ENCODE peak calls at places on chromosomes 1 and 21, in five cellular contexts. Q is kidney, T is GM12865, N is sigmoid colon, E is fibroblast of pulmonary artery. V is an unnamed sample.

GRCh38 chr21:31173881-31174555 is 135.7 kb upstream of the KRTAP19-8 start:
- DNase-seq in Q (no peak), T (no peak), N (no peak), E (no peak), V (no peak)

GRCh38 chr1:159282118-159282517 is 20.0 kb upstream of the FCER1A start:
- DNase-seq in Q (no peak), T (no peak), N (no peak), E (peak), V (no peak)

GRCh38 chr1:114126696-114127095 is 27.0 kb downstream of the SYT6 start:
- DNase-seq in Q (no peak), T (peak), N (peak), E (no peak), V (no peak)

GRCh38 chr1:154983776-154984466 is 777 bp downstream of the FLAD1 start:
- DNase-seq in Q (peak), T (no peak), N (peak), E (no peak), V (no peak)

GRCh38 chr1:212607206-212607923 is 1.2 kb upstream of the ATF3 start:
- DNase-seq in Q (peak), T (peak), N (peak), E (no peak), V (peak)

GRCh38 chr1:182389619-182390047 is 2.0 kb downstream of the GLUL start:
- DNase-seq in Q (no peak), T (peak), N (peak), E (no peak), V (no peak)

GRCh38 chr1:155379180-155379876 is 58.6 kb downstream of the RUSC1 start:
- DNase-seq in Q (no peak), T (no peak), N (no peak), E (peak), V (no peak)

GRCh38 chr21:27134513-27134912 is 167.6 kb upstream of the ADAMTS5 start:
- DNase-seq in Q (no peak), T (no peak), N (no peak), E (peak), V (no peak)

GRCh38 chr1:6083801-6084467 is 38.2 kb downstream of the KCNAB2 start:
- DNase-seq in Q (no peak), T (no peak), N (no peak), E (peak), V (no peak)

GRCh38 chr21:46063227-46063626 is 34.7 kb upstream of the COL6A2 start:
- DNase-seq in Q (peak), T (peak), N (peak), E (peak), V (no peak)

GRCh38 chr1:68916227-68916853 is 419.5 kb upstream of the DEPDC1 start:
- DNase-seq in Q (no peak), T (no peak), N (no peak), E (peak), V (no peak)

GRCh38 chr1:161032409-161032808 is 6.4 kb downstream of the TSTD1 start:
- DNase-seq in Q (no peak), T (no peak), N (no peak), E (peak), V (no peak)

GRCh38 chr1:201260648-201261311 is 22.5 kb upstream of the PKP1 start:
- DNase-seq in Q (no peak), T (no peak), N (no peak), E (no peak), V (no peak)
- TF ChIP-seq CTCF in Q (no peak), T (no peak), N (no peak), E (no peak), V (no peak)

GRCh38 chr1:58346076-58346435 is 200.5 kb downstream of the OMA1 start:
- DNase-seq in Q (no peak), T (no peak), N (no peak), E (no peak), V (no peak)

GRCh38 chr1:58340156-58340555 is 206.4 kb downstream of the OMA1 start:
- DNase-seq in Q (no peak), T (no peak), N (no peak), E (no peak), V (no peak)

DNA sequence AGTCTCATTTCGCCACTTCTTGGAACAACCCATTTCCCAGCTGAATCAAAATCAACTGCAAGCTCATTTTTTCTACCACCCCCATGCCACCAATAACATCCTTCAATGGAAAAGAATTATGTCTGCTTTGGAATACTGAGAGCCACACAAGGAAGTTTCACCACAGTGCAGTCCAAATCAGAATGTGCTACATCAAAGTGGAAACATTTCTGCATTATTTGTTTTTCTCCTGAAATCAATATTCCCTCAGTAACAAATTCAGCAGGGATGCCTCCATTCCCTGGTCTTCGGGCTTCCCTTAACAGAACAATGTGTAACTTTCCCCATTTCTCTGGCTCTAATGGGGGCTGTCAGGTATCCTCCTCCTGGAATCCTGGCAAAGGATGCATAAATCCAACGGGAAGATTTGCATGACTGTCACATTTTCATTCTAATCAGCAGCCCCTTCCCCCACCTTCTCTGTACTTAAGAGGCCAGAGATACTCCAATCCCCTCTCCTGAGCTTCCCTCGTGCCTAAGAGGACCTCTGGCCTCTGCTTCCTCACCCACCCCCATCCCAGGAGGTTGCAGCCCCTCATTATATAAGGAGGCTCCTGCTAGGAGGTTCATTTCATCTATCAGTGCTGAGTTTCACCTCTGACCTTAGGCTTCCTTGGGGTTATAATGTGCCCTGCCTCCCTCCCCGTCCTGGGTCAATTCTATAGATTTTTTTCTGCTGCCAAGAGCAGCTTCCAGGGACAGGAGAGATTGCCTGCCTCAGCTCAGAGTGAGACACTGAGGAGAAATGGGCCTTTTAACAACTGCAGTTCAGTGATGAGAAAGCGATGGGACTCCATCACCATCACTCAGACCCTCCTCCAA is 201.1 kb downstream of the OMA1 start:
- DNase-seq in Q (no peak), T (no peak), N (no peak), E (no peak), V (no peak)
- H3K4me3 ChIP-seq in Q (no peak), T (no peak), N (no peak), E (no peak), V (no peak)

GRCh38 chr1:14521602-14522001 is 76.9 kb upstream of the KAZN start:
- DNase-seq in Q (no peak), T (peak), N (no peak), E (peak), V (peak)
- TF ChIP-seq CTCF in Q (no peak), T (no peak), N (no peak), E (no peak), V (no peak)

GRCh38 chr1:167500283-167500860 is 18.0 kb downstream of the CD247 start:
- DNase-seq in Q (no peak), T (peak), N (no peak), E (no peak), V (no peak)

GRCh38 chr1:167502719-167503452 is 15.4 kb downstream of the CD247 start:
- DNase-seq in Q (no peak), T (no peak), N (no peak), E (no peak), V (no peak)

GRCh38 chr1:167501513-167502191 is 16.7 kb downstream of the CD247 start:
- DNase-seq in Q (no peak), T (no peak), N (peak), E (no peak), V (no peak)

GRCh38 chr1:167502192-167502551 is 16.2 kb downstream of the CD247 start:
- DNase-seq in Q (no peak), T (no peak), N (no peak), E (no peak), V (no peak)

GRCh38 chr1:167503626-167504458 is 14.5 kb downstream of the CD247 start:
- DNase-seq in Q (no peak), T (no peak), N (no peak), E (no peak), V (no peak)
- H3K4me3 ChIP-seq in Q (no peak), T (no peak), N (no peak), E (no peak), V (no peak)

GRCh38 chr1:119008483-119009299 is 20.5 kb upstream of the TBX15 start:
- DNase-seq in Q (no peak), T (peak), N (no peak), E (peak), V (no peak)

GRCh38 chr1:119006406-119007279 is 18.5 kb upstream of the TBX15 start:
- DNase-seq in Q (no peak), T (no peak), N (no peak), E (no peak), V (no peak)

GRCh38 chr1:119007343-119007671 is 19.2 kb upstream of the TBX15 start:
- DNase-seq in Q (no peak), T (no peak), N (no peak), E (no peak), V (no peak)

GRCh38 chr1:119009300-119009660 is 21.1 kb upstream of the TBX15 start:
- DNase-seq in Q (no peak), T (no peak), N (no peak), E (no peak), V (no peak)

DNA sequence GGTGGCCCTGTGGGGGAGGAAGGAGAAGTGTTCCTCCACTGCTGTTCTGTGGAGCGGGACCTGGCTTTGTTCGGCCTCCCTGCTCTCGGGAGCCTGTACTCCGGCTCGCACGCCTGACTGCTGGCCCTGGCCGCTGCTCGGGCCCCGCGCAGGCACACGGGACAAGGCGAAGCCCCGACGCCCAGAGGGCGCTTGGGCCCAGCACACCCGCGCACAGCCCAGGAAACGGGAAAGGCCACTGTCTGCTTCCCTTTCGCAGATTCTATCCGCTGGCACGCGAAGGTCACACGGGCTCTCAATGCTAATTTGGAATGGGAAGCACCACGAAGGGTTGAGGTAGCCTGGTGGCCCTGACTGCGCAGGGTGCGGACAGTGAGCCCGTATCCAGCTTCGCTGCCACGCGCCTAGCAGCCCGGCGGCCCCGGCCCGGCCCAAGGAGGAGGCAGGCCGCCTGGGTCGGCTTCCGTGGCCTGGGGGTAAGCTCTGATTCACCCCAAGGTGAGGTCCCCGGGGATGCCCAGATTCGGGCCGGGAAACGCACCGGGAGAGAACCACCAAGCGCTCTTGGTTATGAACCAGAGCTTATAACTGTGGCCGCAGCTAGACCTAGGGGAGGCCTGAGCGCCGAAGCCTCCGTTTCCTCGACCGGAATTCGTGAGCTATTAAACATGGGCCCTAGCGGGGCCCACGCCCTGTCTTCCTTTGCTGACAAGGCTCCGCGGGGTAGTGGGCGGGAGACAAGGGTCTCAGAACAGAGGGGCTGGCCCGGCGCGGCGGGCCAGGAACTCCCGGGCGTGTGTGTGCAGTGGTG is 19.7 kb upstream of the TBX15 start:
- DNase-seq in Q (no peak), T (no peak), N (no peak), E (no peak), V (no peak)
- TF ChIP-seq CTCF in Q (no peak), T (no peak), N (no peak), E (no peak), V (no peak)

DNA sequence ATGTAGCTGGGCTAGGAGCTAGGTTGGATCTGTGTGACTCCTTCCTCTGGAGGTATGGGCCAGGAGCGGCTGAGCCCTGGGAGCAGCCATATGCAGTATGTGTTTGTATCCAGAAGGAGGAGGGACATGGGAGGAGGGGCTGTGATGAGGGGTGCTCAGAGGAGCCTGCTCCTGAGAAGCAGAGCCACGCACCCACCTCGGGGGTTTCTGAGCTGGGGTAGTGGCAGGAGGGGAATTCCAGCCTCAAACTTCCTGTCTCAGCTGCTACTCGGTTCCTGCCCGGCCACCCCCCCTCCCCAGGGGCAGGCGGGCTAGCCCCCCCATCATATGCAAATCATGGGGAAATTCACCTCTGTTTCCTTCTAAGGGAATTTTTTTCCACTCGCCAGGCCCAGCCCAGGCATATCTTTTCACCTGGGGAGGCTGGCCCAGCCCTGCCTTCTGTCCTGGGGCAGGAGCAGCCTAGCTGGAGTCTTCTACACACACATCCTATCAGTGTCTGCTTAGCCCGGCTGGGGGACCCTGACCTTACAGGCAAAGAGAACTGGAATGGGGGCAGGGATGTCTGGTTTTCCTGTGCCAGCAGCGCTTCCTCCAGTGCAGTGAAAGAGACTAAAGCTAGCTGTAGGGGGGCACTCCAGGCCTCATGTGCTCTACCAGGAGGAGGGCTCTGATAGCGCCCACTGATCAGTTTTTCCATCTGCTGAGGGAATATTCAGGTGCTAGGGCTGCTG is 3.0 kb downstream of the ZC3H12A start:
- DNase-seq in Q (peak), T (peak), N (no peak), E (peak), V (peak)
- H3K4me3 ChIP-seq in Q (peak), T (peak), N (peak), E (peak), V (peak)

GRCh38 chr1:220516014-220516721 is 11.8 kb upstream of the MARK1 start:
- DNase-seq in Q (no peak), T (no peak), N (no peak), E (no peak), V (no peak)
- TF ChIP-seq CTCF in Q (no peak), T (no peak), N (no peak), E (no peak), V (no peak)

DNA sequence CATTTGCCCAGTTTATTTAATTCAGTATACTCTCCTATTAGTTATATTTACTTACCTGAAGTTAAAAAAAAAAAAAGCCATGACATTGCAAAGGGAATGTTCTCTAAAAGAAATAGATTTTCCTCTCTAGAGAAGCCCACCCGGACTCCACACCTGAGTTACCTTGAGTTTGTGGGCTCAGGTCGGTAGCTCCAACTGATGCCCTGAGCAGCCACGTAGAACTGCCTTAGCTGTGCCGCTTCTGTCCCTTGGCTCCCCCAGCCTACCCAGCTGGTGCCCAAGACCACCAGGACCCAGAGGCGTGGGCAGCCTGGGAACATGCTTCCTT is 250 bp downstream of the F5 start:
- DNase-seq in Q (no peak), T (no peak), N (no peak), E (no peak), V (no peak)
- H3K4me3 ChIP-seq in Q (peak), T (no peak), N (no peak), E (no peak), V (peak)

DNA sequence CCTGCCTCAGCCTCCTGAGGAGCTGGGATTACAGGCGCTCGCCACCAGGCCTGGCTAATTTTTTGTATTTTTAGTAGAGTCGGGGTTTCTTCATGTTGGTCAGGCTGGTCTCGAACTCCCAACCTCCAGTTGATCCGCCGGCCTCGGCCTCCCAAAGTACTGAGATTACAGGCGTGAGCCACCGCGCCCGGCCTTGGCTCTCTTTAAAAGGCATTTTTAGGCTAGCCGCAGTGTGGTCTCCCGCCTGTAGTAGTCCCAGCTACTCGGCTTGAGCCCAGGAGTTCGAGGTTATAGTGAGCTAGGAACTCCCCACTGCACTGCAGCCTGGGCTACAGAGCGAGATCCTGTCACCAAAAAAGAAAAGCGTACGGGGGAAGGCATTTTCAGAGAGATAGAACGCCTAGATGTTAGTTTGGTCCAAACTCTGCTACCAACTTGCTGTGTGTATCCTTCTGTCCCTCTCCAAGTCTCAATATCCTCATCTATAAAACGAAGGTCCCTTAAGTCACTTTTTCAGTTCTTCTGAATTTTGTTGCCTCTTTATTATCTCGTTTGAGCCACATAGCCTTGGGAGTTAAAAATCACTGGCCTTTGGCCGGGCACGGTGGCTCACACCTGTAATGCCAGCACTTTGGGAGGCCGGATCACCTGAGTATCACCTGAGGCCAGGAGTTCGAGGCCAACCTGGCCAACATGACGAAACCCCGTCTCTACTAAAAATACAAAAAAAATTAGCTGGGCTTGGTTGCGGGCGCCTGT is 734 bp downstream of the MED18 start:
- DNase-seq in Q (peak), T (peak), N (peak), E (peak), V (no peak)
- TF ChIP-seq CTCF in Q (no peak), T (no peak), N (no peak), E (peak), V (no peak)

DNA sequence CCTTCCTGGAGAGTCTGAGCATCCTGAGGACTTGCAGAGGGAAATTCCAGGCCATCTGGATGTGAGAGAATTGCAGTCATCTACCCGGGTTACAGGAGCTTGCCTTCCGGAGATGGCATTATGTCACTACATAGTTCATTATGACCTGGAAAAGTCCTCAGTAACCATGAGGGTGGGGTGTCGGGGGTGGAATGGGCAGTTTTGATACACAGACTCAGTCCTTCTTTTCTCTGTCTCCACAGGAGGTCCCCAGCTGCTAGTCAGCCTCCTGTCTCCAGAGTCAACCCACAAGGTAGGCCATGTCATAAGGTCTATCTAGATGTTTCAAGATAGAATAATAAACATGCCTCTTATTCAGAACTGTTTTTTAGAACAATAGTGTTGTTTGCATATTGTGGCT is 268.2 kb upstream of the SGIP1 start:
- DNase-seq in Q (no peak), T (no peak), N (no peak), E (peak), V (no peak)
- H3K4me3 ChIP-seq in Q (no peak), T (no peak), N (no peak), E (no peak), V (no peak)

V was measured in coronary artery.